ENCODE peak calls at places on chromosome 2, in nine cellular contexts. A, S, N, Z, J, R, G, H and Y are unnamed samples.

GRCh38 chr2:158269143-158269542 is 167.5 kb downstream of the UPP2 start:
- DNase-seq in A (no peak), S (no peak), N (no peak), Z (no peak), J (no peak), R (no peak), G (no peak), H (no peak), Y (no peak)

GRCh38 chr2:222297600-222297935 is 1.2 kb downstream of the PAX3 start:
- DNase-seq in A (no peak), S (peak), N (no peak), Z (peak), J (no peak), R (no peak), G (no peak), H (no peak), Y (no peak)

GRCh38 chr2:41119489-41119888 is 667.6 kb upstream of the SLC8A1 start:
- DNase-seq in A (no peak), S (no peak), N (no peak), Z (no peak), J (no peak), R (no peak), G (no peak), H (no peak), Y (no peak)

GRCh38 chr2:136399667-136400316 is 281.8 kb upstream of the CXCR4 start:
- DNase-seq in A (no peak), S (no peak), N (no peak), Z (no peak), J (no peak), R (no peak), G (no peak), H (peak), Y (no peak)

GRCh38 chr2:26245231-26245732 is 543 bp downstream of the HADHB start:
- DNase-seq in A (no peak), S (no peak), N (no peak), Z (peak), J (peak), R (peak), G (peak), H (peak), Y (peak)

GRCh38 chr2:156057647-156058046 is 274.9 kb downstream of the NR4A2 start:
- DNase-seq in A (no peak), S (no peak), N (no peak), Z (no peak), J (no peak), R (no peak), G (no peak), H (peak), Y (no peak)

GRCh38 chr2:101368371-101368770 is 18.9 kb downstream of the CREG2 start:
- DNase-seq in A (no peak), S (no peak), N (no peak), Z (no peak), J (no peak), R (no peak), G (no peak), H (no peak), Y (no peak)

GRCh38 chr2:29607025-29607424 is 314.4 kb downstream of the ALK start:
- DNase-seq in A (no peak), S (no peak), N (no peak), Z (no peak), J (no peak), R (no peak), G (no peak), H (no peak), Y (no peak)

GRCh38 chr2:241260911-241261310 is 54.6 kb downstream of the HDLBP start:
- DNase-seq in A (no peak), S (no peak), N (no peak), Z (no peak), J (no peak), R (no peak), G (no peak), H (no peak), Y (no peak)

GRCh38 chr2:8087480-8087840 is 594.4 kb upstream of the ID2 start:
- DNase-seq in A (no peak), S (no peak), N (no peak), Z (no peak), J (no peak), R (no peak), G (peak), H (no peak), Y (no peak)

GRCh38 chr2:96764253-96764637 is 3.5 kb downstream of the CNNM4 start:
- DNase-seq in A (no peak), S (no peak), N (no peak), Z (peak), J (no peak), R (no peak), G (no peak), H (peak), Y (no peak)

DNA sequence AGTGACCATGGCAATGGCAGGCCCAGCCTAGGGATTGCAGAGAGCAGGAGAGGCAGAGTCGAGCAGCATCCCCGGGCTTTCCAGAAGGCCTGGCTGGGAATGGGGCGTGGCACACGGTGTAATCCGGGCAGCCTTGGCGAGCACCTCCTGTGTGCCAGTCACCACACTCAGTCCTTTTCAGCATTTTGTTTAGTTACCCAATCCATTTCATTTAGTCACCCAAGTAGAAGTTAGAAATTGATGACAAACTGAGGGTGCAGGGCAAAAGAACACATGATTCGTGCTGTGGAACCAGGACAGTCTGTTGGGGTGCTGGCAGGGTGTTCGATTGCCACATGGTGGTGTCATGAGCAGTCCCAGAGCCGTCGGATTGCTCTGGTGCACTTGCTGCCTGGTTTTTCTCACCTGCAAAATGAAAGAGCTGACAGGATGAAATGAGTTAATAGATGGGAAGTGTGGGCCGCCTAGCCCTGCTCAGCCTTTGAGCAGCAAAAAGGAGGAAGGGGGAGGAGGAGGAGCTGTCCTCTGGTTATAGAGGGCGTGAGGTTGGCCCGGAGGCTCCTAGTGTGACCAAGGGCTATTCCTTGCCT is 299.4 kb downstream of the AGAP1 start:
- DNase-seq in A (no peak), S (no peak), N (no peak), Z (peak), J (no peak), R (peak), G (peak), H (peak), Y (no peak)
- TF ChIP-seq CTCF in A (no peak), S (peak), N (no peak), Z (peak), J (peak), R (peak), G (peak), H (peak), Y (peak)

GRCh38 chr2:205232086-205232485 is 450.2 kb upstream of the NRP2 start:
- DNase-seq in A (no peak), S (no peak), N (no peak), Z (no peak), J (no peak), R (no peak), G (no peak), H (no peak), Y (no peak)

GRCh38 chr2:205235434-205235833 is 446.9 kb upstream of the NRP2 start:
- DNase-seq in A (no peak), S (no peak), N (no peak), Z (no peak), J (no peak), R (no peak), G (no peak), H (peak), Y (no peak)

GRCh38 chr2:205237524-205237923 is 444.8 kb upstream of the NRP2 start:
- DNase-seq in A (no peak), S (no peak), N (no peak), Z (peak), J (no peak), R (no peak), G (no peak), H (peak), Y (no peak)
- TF ChIP-seq CTCF in A (no peak), S (peak), N (no peak), Z (no peak), J (peak), R (no peak), G (no peak), H (peak), Y (no peak)

DNA sequence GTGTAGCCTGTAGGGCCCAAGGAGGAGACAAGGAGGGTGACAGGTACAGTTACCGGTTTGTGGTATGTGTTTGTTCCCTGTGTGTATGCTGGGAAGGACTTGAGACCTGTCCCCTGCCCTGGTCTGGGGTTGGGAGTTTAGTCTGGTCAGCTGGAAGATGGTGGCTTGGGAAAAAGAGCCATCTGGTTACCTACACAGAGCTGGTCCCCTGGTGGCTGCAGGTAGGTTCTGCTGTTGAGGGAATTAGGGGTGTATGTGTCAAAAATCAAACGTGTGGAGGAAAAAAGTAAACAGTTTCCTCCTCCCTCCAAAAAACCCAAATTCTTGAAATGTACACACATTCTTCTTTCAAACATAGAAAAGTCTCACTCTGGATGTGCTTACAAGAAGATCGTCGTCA is 24.3 kb downstream of the PTMA start:
- DNase-seq in A (no peak), S (no peak), N (no peak), Z (peak), J (no peak), R (no peak), G (no peak), H (no peak), Y (no peak)
- TF ChIP-seq CTCF in A (no peak), S (no peak), N (no peak), Z (peak), J (no peak), R (no peak), G (no peak), H (peak), Y (no peak)

GRCh38 chr2:209005371-209005770 is 418.5 kb upstream of the MAP2 start:
- DNase-seq in A (no peak), S (no peak), N (no peak), Z (no peak), J (no peak), R (no peak), G (no peak), H (no peak), Y (no peak)

GRCh38 chr2:209008636-209009287 is 415.1 kb upstream of the MAP2 start:
- DNase-seq in A (no peak), S (no peak), N (no peak), Z (peak), J (no peak), R (no peak), G (no peak), H (no peak), Y (no peak)
- TF ChIP-seq CTCF in A (no peak), S (no peak), N (no peak), Z (peak), J (no peak), R (no peak), G (no peak), H (no peak), Y (no peak)

DNA sequence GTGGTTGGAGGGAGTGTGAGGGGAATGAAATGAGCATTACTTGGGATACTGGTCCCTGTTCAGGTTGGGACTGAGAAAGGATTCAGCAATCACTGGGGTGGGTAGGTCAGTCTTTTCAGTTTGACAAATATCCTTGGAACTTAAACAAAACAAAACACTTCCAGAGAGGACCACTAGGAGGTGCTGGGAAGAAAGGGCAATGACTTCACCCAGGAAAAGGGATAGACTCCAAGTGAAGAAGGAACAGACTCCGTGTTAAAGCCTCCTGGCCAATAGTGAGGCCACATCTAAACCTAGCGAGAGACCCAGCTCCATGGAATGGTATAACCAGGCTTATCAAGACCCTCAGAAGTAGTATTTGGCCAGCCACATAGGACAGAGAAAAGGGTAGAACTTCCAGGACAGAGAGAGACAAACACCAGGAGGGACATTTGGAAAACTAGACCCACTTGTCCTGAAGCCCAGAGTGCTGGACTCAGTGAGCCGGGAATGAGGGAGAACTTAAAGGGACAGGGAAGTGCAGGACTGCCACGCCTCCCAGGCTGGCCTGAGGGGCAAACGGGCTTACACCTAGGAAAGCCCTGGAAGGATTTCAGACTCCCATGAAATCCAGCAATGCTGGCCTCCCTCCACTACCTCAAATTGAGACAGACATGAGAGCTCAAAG is 19.6 kb upstream of the KCNG3 start:
- DNase-seq in A (no peak), S (no peak), N (peak), Z (peak), J (no peak), R (peak), G (peak), H (peak), Y (no peak)
- TF ChIP-seq CTCF in A (peak), S (peak), N (peak), Z (peak), J (peak), R (peak), G (peak), H (peak), Y (peak)

GRCh38 chr2:216283038-216283900 is 89.0 kb downstream of the MARCHF4 start:
- DNase-seq in A (no peak), S (no peak), N (no peak), Z (peak), J (peak), R (peak), G (no peak), H (peak), Y (no peak)
- TF ChIP-seq CTCF in A (no peak), S (no peak), N (no peak), Z (peak), J (peak), R (peak), G (peak), H (peak), Y (peak)

GRCh38 chr2:46876741-46877384 is 38.7 kb downstream of the MCFD2 start:
- DNase-seq in A (no peak), S (no peak), N (peak), Z (peak), J (peak), R (peak), G (peak), H (peak), Y (no peak)
- TF ChIP-seq CTCF in A (peak), S (peak), N (peak), Z (peak), J (no peak), R (peak), G (peak), H (peak), Y (peak)

DNA sequence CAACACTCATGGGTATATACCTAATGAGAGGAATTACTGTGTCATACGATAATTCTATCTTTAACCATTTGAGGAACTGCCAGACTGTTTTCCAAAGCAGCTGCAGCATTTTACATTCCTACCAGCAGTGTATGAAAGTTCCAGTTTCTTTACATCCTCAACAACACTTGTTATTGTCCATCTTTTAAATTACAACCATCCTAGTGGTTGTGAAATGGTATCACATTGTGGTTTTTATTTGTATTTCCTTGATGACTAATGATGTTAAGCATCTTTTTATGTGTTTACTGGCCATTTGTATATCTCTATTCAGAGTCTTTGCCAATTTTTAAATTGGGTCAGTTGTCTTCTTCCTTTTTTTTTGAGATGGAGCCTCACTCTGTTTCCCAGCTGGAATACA is 4.0 kb upstream of the CKAP2L start:
- DNase-seq in A (no peak), S (no peak), N (no peak), Z (no peak), J (no peak), R (no peak), G (peak), H (peak), Y (no peak)
- TF ChIP-seq CTCF in A (no peak), S (peak), N (no peak), Z (no peak), J (no peak), R (no peak), G (peak), H (peak), Y (no peak)

DNA sequence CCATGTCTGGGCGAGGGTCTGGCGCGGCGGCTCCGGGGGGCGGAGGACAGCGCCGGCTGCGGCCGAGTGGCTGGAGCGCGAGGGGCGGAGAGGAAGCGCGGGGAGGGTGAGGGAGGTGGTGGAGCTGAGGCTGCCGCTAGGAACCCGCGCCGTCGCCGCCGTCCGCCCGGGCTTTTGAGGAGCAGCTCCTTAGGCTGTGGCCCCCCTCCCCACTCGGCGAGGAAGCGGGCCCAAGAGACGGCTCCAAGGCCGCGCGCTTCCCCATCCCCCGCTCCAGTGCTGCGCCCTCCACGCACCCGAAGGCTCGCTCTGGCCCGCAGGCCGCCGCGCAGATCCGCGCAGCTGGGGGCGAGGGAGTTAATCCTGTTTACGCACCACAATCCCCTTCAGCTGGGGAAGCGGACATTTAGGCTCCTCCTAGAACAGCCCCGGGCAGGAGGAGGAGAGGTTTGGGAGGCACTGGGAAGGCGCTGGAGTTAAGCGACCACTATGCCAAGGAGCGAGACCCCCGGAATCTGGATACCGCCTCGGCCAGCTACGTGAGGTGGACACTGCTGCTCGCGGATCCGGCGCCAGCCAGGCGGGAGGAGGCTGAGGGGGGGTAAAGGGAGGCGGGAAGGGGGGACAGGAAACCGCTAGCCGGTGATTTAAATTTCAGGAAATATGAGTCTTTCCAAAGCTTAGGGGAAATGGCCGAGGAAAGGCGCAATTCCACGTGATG is at the start of gene CNRIP1:
- DNase-seq in A (peak), S (peak), N (peak), Z (no peak), J (peak), R (peak), G (peak), H (peak), Y (peak)
- TF ChIP-seq CTCF in A (no peak), S (no peak), N (no peak), Z (no peak), J (no peak), R (no peak), G (no peak), H (no peak), Y (no peak)

GRCh38 chr2:75424936-75425619 is 135.7 kb downstream of the EVA1A start:
- DNase-seq in A (no peak), S (no peak), N (no peak), Z (peak), J (no peak), R (no peak), G (peak), H (peak), Y (no peak)
- TF ChIP-seq CTCF in A (no peak), S (no peak), N (no peak), Z (peak), J (no peak), R (peak), G (no peak), H (peak), Y (peak)